ENCODE peak calls at places on chromosomes 16 and 17, in four cellular contexts. Z is foreskin fibroblast, O is cardiac fibroblast, N is keratinocyte. E is an unnamed sample.

GRCh38 chr16:68592466-68593337 is 52.4 kb upstream of the CDH3 start:
- DNase-seq in N (no peak), O (peak), Z (no peak), E (no peak)

GRCh38 chr17:15348030-15348429 is 6.6 kb upstream of the TEKT3 start:
- DNase-seq in Z (no peak), N (no peak), O (no peak), E (no peak)

GRCh38 chr16:73432794-73433455 is 385.0 kb upstream of the ZFHX3 start:
- DNase-seq in O (no peak), N (no peak), Z (no peak), E (no peak)

GRCh38 chr16:26830716-26831115 is 236.0 kb upstream of the C16orf82 start:
- DNase-seq in N (no peak), O (no peak), Z (no peak), E (no peak)

GRCh38 chr17:68759343-68760140 is 158.4 kb upstream of the FAM20A start:
- DNase-seq in N (peak), Z (peak), O (peak), E (peak)

GRCh38 chr17:12081720-12082119 is 61.0 kb downstream of the MAP2K4 start:
- DNase-seq in N (no peak), Z (no peak), O (no peak), E (no peak)

GRCh38 chr16:4271176-4272113 is 1.4 kb downstream of the TFAP4 start:
- DNase-seq in Z (peak), N (peak), O (peak), E (peak)

GRCh38 chr17:4182043-4182442 is 39.0 kb downstream of the CYB5D2 start:
- DNase-seq in N (no peak), O (no peak), Z (no peak), E (no peak)

GRCh38 chr17:77366558-77367245 is 225.9 kb downstream of the SEC14L1 start:
- DNase-seq in N (no peak), Z (no peak), O (peak), E (no peak)

GRCh38 chr16:3971261-3971660 is 90.7 kb upstream of the CREBBP start:
- DNase-seq in O (peak), N (no peak), Z (peak), E (no peak)

GRCh38 chr16:50202926-50203624 is 50.0 kb downstream of the TENT4B start:
- DNase-seq in O (peak), N (no peak), Z (peak), E (peak)
- H3K4me3 ChIP-seq in O (no peak), N (peak), Z (peak), E (no peak)

GRCh38 chr17:57892820-57893595 is 43.2 kb upstream of the MRPS23 start:
- DNase-seq in Z (peak), N (no peak), O (peak), E (peak)

GRCh38 chr17:57890857-57891232 is 41.0 kb upstream of the MRPS23 start:
- DNase-seq in O (no peak), N (no peak), Z (no peak), E (no peak)

GRCh38 chr17:57889892-57890856 is 40.3 kb upstream of the MRPS23 start:
- DNase-seq in Z (peak), N (no peak), O (peak), E (no peak)

GRCh38 chr17:57894848-57895247 is 45.0 kb upstream of the MRPS23 start:
- DNase-seq in O (no peak), N (no peak), Z (no peak), E (no peak)

DNA sequence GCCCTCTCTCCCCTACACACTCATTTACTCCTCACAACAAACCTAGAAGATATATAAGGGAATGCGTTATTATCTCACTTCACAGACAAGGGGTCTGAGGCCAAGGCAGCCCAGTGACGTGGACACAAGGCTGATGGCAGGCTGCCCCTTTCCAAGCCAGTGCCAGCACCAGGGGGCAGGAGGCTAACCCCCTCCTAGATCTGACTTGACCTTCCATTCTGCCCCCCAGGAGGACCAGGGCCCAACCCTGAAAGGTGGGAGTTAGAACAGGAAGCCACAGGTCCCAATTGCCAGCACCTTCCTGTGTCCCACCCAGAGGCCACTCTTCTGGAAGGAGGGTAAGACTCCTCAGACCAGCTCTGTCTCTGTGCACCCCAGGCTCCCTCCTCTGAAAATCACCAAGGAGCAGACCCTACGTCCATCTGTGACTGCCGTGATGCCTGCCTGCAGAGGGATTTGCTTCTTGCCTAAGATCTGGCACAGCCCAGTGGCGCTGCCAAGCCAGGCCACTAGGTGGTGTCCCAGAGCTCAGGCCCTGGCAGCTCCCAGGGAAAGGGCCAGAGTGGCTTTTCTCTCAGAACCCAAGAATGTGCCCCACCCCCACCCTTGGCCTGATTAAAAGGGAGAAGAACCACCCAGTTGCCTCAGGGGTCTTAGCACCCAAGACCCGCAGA is 42.4 kb upstream of the MRPS23 start:
- DNase-seq in N (no peak), Z (peak), O (peak), E (peak)
- H3K4me3 ChIP-seq in N (no peak), Z (no peak), O (no peak), E (no peak)

DNA sequence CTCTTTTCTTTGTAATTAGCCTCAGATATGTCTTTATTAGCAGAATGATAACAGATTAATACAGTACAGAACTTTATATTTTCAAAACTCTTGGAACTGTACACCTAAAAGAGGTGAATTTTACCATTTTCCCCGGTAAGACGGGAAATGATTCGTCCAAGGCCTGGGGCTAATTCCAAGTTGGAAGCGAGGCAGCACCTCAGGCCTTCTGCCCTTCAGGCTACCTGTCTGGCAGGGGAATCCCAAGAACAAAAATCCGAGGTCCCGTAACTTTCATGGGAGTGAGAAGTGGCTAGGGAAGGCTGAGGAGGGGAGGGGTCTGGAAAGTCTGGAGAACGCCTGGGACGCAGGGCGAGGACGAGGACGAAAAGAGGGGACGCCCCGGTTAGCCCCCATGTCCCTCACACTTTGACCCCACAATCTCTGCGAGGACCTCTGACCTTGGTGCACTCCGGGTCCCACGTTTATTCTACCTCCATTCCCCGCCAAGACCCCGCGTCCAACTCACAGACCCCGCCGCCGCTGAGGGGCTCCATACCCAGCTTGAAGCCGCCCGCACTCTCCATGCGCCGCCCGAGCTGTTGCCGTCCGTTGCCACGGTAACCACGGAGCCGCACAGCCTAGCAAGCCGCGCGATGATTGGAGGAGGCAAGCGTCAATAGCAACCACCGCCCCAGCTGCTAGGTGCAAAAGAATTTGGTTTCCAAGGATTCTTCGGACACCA is at the start of gene HYDIN:
- DNase-seq in O (peak), N (peak), Z (peak), E (peak)
- H3K4me3 ChIP-seq in O (no peak), N (peak), Z (no peak), E (peak)

GRCh38 chr17:3049705-3050295 is 13.6 kb downstream of the OR1D5 start:
- DNase-seq in Z (no peak), O (peak), N (no peak), E (no peak)
- H3K4me3 ChIP-seq in Z (peak), O (peak), N (peak), E (no peak)

GRCh38 chr17:9844153-9844552 is 18.4 kb downstream of the GLP2R start:
- DNase-seq in N (no peak), O (no peak), Z (no peak), E (no peak)

GRCh38 chr17:9842057-9842758 is 16.5 kb downstream of the GLP2R start:
- DNase-seq in Z (peak), N (no peak), O (peak), E (no peak)

GRCh38 chr17:9845306-9845705 is 19.6 kb downstream of the GLP2R start:
- DNase-seq in Z (no peak), N (no peak), O (no peak), E (no peak)

GRCh38 chr17:9839433-9839832 is 13.7 kb downstream of the GLP2R start:
- DNase-seq in Z (no peak), O (no peak), N (no peak), E (no peak)

DNA sequence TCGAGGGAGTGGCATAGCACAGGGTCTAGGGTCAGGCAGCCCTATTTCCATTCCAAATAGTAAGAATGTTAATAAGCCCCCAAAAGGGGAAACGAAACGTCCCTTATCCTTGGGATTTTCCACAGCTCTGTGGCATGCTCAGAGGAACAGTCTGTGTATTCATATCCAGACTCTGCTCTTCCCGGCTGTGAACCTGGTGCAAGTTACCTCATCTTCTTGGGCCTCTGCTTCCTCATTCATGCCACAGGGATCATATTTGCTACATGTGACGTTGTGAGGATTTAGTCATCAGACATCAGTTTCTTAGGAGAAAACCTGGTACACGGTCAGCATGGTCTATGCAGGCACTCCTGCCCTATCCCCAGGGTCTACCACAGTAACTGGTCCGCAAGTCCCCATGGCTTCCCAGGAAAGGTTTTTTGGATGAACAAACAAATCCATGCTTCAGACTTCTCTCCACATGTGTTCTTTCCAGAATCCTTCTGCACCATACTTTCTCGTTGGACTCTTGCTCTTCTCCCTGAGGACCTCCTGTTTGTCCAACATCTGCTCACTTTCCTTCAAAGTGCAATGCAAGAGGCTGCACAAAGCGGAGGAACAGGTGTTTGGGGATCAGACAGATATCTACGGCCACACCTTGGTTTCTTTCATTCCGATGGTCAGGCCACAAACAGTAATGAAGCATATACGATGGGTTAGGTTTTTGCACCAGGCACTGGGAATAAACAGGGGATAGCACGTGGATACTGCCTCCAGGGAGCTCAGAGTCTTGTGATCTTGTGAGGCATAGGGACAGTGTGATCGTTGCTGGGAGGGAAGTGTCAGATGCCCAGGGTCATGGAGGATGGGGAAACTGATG is 17.7 kb downstream of the GLP2R start:
- DNase-seq in N (no peak), O (no peak), Z (no peak), E (no peak)
- H3K4me3 ChIP-seq in N (no peak), O (no peak), Z (no peak), E (no peak)

DNA sequence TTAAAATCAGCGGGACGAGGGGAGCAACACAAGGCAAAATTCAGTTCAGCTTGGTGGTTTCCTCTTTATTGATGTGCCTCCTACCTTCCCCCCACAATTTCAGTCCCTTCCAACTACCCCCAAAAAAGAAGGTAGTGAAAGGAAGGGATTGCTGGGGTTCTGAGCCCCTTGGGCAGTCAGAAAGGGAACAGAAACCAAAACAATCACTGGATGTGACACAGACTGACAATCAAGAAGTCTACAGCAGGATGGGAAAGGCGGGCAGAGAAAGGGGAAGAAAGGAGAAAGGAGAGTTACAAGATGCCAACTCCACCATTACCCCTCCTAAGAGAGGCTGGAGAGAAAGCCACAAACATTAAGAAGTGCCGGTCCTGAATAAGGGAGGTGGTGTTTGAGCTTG is 1.1 kb upstream of the PHF23 start:
- DNase-seq in O (no peak), N (no peak), Z (no peak), E (no peak)
- H3K4me3 ChIP-seq in O (peak), N (no peak), Z (peak), E (no peak)

DNA sequence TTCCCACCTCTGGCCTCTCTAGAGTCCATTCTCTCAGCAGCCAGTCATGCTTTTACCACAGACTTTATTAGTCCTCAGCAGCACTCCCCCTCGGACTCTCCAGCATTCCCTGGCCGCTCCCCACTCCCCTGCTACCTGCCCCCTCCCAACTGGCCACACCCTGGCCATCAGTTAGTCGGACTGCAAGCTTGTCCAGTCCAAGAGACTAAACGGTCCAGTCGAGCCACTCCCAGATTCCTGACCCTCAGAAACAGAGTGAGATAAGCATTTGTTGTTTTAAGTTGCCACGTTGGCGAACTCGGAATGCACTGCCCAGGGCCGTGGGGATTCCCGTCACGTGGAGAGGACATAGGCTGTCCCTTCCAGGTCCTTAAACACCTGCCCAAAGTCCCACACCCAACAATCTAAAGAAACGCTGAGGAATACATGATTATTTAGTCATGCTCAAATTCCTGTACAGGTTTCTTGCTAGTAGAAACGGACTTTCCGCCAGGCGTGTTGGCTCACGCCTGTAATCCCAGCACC is 5.8 kb upstream of the SPG7 start:
- DNase-seq in N (peak), Z (no peak), O (peak), E (peak)
- H3K4me3 ChIP-seq in N (no peak), Z (no peak), O (no peak), E (no peak)

DNA sequence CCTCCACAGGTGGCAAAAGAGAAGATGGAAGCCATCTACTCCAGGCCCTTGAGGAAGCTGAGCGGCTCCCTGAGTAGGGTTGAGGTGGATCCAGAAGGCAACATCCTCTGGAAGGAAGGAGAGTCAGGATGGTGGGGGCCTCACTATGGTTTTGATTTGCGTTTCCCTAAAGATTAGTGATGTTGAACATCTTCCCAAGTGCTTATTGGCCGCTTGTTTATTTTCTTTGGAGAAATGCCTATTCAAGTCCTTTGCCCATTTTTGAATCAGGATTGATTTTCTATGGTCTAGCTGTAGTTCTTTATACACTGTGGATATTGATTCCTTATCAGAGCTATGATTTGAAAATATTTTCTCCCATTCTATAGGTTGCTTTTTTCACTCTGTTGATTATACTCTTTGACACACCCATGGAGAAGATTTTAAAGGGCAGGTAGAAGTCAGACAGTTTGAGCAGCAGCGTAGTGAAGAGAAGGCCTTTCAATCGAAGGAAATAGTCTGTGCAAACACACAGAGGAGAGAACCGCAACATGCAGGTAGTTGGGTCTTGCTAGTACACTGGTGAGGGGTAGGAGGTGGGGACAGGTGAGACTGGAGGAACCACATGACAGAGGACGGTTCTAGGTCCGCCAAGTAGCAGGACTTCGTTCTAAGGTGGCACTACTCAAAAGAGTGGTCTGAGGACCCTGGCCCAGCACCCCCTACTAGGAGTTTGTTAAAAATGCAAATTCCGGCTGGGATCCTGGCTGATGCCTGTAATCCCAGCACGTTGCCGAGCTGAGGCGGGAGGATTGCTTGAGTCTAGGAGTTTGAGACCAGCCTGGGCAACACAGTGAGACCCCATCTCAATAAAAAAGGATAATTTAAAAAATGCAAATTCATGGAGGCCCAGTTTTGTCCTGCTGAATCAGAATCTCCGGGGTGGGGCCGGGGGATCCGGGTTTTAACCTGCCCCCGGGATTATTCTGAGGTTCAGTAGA is 58.9 kb downstream of the WSB1 start:
- DNase-seq in N (no peak), Z (no peak), O (peak), E (no peak)
- H3K4me3 ChIP-seq in N (peak), Z (peak), O (peak), E (peak)

GRCh38 chr16:84138824-84139627 is 6.0 kb downstream of the HSDL1 start:
- DNase-seq in O (no peak), N (no peak), Z (peak), E (no peak)
- H3K4me3 ChIP-seq in O (no peak), N (no peak), Z (no peak), E (no peak)

GRCh38 chr17:50347087-50347893 is 1.4 kb downstream of the XYLT2 start:
- DNase-seq in O (no peak), N (no peak), Z (no peak), E (no peak)

GRCh38 chr17:50347894-50348291 is 2.0 kb downstream of the XYLT2 start:
- DNase-seq in N (no peak), Z (no peak), O (no peak), E (no peak)

GRCh38 chr17:50346313-50347086 is 574 bp downstream of the XYLT2 start:
- DNase-seq in N (no peak), Z (no peak), O (no peak), E (peak)

GRCh38 chr17:50345443-50346312 is at the start of gene XYLT2:
- DNase-seq in N (no peak), O (peak), Z (peak), E (peak)

GRCh38 chr17:50344712-50345380 is 1.1 kb upstream of the XYLT2 start:
- DNase-seq in N (no peak), O (no peak), Z (no peak), E (peak)
- H3K4me3 ChIP-seq in N (no peak), O (no peak), Z (no peak), E (peak)